ENCODE peak calls at places on chromosomes 13 and 19, in six cellular contexts. W is sigmoid colon, O is hepatocyte, C is ecto neural progenitor cell, D is non-pigmented ciliary epithelial cell, L is cardiac muscle cell. S is an unnamed sample.

GRCh38 chr19:48465215-48465614 is 4.0 kb upstream of the CYTH2 start:
- DNase-seq in W (no peak), O (no peak), C (no peak), D (no peak), L (no peak), S (no peak)

GRCh38 chr13:33016414-33017409 is at the start of gene KL:
- DNase-seq in W (peak), O (peak), C (peak), D (no peak), L (peak), S (no peak)

GRCh38 chr19:48613024-48613851 is 1.6 kb downstream of the FAM83E start:
- DNase-seq in W (no peak), O (no peak), C (peak), D (no peak), L (no peak), S (no peak)

GRCh38 chr19:40279761-40280607 is 5.2 kb downstream of the AKT2 start:
- DNase-seq in W (no peak), O (peak), C (no peak), D (no peak), L (no peak), S (no peak)

GRCh38 chr13:112916296-112916695 is 52.7 kb upstream of the MCF2L start:
- DNase-seq in W (peak), O (no peak), C (no peak), D (no peak), L (no peak), S (no peak)

GRCh38 chr13:23889598-23890224 is 511 bp upstream of the MIPEP start:
- DNase-seq in W (no peak), O (no peak), C (no peak), D (no peak), L (no peak), S (no peak)

GRCh38 chr13:28609936-28610335 is 49.0 kb upstream of the POMP start:
- DNase-seq in W (no peak), O (no peak), C (no peak), D (peak), L (peak), S (no peak)

GRCh38 chr19:39139305-39140194 is 14.0 kb downstream of the PAK4 start:
- DNase-seq in W (no peak), O (no peak), C (no peak), D (no peak), L (peak), S (no peak)

GRCh38 chr19:8044018-8044417 is 8.5 kb upstream of the CCL25 start:
- DNase-seq in W (no peak), O (no peak), C (no peak), D (no peak), L (no peak), S (no peak)

GRCh38 chr19:14434543-14435319 is 1.6 kb downstream of the PKN1 start:
- DNase-seq in W (peak), O (peak), C (no peak), D (peak), L (peak), S (no peak)

S was measured in SK-N-MC.